ENCODE peak calls at places on chromosomes 1 and 21, in eight cellular contexts. T is neural progenitor cell, Z is GM12891, B is thoracic aorta, K is NT2/D1, O is SW 1271, F is endothelial cell, I is NCI-H1694. S is an unnamed sample.

GRCh38 chr1:151251656-151252470 is 2.7 kb upstream of the PSMD4 start:
- DNase-seq in O (peak), I (peak), Z (peak), F (peak), K (peak), B (peak), T (peak), S (peak)

GRCh38 chr1:46302091-46303037 is 1.1 kb downstream of the LRRC41 start:
- DNase-seq in O (no peak), F (peak), Z (peak), K (peak), I (peak), T (peak), B (no peak), S (peak)

GRCh38 chr1:23904748-23905357 is 8.3 kb downstream of the CNR2 start:
- DNase-seq in I (no peak), Z (no peak), O (no peak), T (no peak), B (no peak), K (no peak), F (no peak), S (no peak)

GRCh38 chr1:117312453-117313138 is 54.7 kb upstream of the MAN1A2 start:
- DNase-seq in O (peak), F (no peak), B (no peak), T (peak), Z (peak), I (no peak), K (no peak), S (no peak)

GRCh38 chr1:211548321-211549091 is 30.5 kb downstream of the SLC30A1 start:
- DNase-seq in F (no peak), Z (no peak), T (no peak), B (no peak), I (no peak), O (no peak), K (peak), S (no peak)

GRCh38 chr1:43465694-43466152 is 12.0 kb upstream of the HYI start:
- DNase-seq in O (no peak), I (no peak), T (no peak), K (no peak), B (no peak), Z (no peak), F (no peak), S (no peak)

GRCh38 chr1:145991799-145992412 is 4.5 kb downstream of the TXNIP start:
- DNase-seq in F (no peak), B (no peak), O (no peak), Z (no peak), K (no peak), I (no peak), T (no peak), S (no peak)

GRCh38 chr1:205805082-205805711 is 7.8 kb downstream of the SLC41A1 start:
- DNase-seq in Z (no peak), O (no peak), B (no peak), T (no peak), I (no peak), K (no peak), F (no peak), S (no peak)

GRCh38 chr1:35544976-35545375 is 12.2 kb downstream of the KIAA0319L start:
- DNase-seq in K (peak), Z (no peak), B (no peak), O (no peak), F (peak), I (no peak), T (peak), S (peak)

GRCh38 chr21:43741425-43742096 is 22.6 kb downstream of the PDXK start:
- DNase-seq in O (no peak), Z (no peak), K (no peak), T (peak), F (no peak), I (no peak), B (no peak), S (peak)

GRCh38 chr1:111754964-111755320 is 759 bp upstream of the DDX20 start:
- DNase-seq in O (peak), F (peak), B (no peak), Z (peak), I (peak), K (no peak), T (peak), S (peak)

GRCh38 chr1:18234790-18235242 is 127.2 kb downstream of the IGSF21 start:
- DNase-seq in F (peak), B (no peak), T (peak), Z (peak), I (peak), O (peak), K (peak), S (peak)

GRCh38 chr1:227776277-227776676 is 39.2 kb upstream of the PRSS38 start:
- DNase-seq in K (no peak), F (no peak), Z (no peak), O (no peak), B (no peak), I (no peak), T (no peak), S (no peak)

GRCh38 chr1:85275701-85276289 is 637 bp downstream of the BCL10 start:
- DNase-seq in B (no peak), K (no peak), Z (no peak), I (no peak), F (no peak), T (no peak), O (no peak), S (no peak)